ENCODE peak calls at places on chromosomes 5 and 9, in nine cellular contexts. One of them, this sample, is unnamed.

GRCh38 chr5:176687881-176688280 is 40.6 kb downstream of the TSPAN17 start:
- DNase-seq in CD8-positive, alpha-beta memory T cell: no peak
- DNase-seq in HT-29: no peak
- DNase-seq in activated T-cell treated with anti-CD3 and anti-CD28 coated beads, Interleukin-2, amount 50 U/mL, for 72 hours: no peak
- DNase-seq in AG10803: no peak
- DNase-seq in T-helper 9 cell: no peak
- DNase-seq in tibial nerve: no peak
- DNase-seq in PC-9: no peak
- DNase-seq in NCI-H187 treated with DMSO at 0.1 percent for 48 hours: no peak
- DNase-seq in this sample: no peak

GRCh38 chr9:17509698-17510097 is 69.2 kb upstream of the SH3GL2 start:
- DNase-seq in activated T-cell treated with anti-CD3 and anti-CD28 coated beads, Interleukin-2, amount 50 U/mL, for 72 hours: no peak
- DNase-seq in NCI-H187 treated with DMSO at 0.1 percent for 48 hours: no peak
- DNase-seq in AG10803: peak
- DNase-seq in tibial nerve: no peak
- DNase-seq in T-helper 9 cell: no peak
- DNase-seq in PC-9: no peak
- DNase-seq in HT-29: no peak
- DNase-seq in CD8-positive, alpha-beta memory T cell: no peak
- DNase-seq in this sample: no peak

GRCh38 chr9:113541019-113541900 is 77.7 kb downstream of the RGS3 start:
- DNase-seq in HT-29: peak
- DNase-seq in tibial nerve: no peak
- DNase-seq in PC-9: peak
- DNase-seq in AG10803: peak
- DNase-seq in NCI-H187 treated with DMSO at 0.1 percent for 48 hours: no peak
- DNase-seq in T-helper 9 cell: no peak
- DNase-seq in activated T-cell treated with anti-CD3 and anti-CD28 coated beads, Interleukin-2, amount 50 U/mL, for 72 hours: no peak
- DNase-seq in CD8-positive, alpha-beta memory T cell: no peak
- DNase-seq in this sample: no peak

GRCh38 chr9:121949364-121949763 is 143.7 kb downstream of the TTLL11 start:
- DNase-seq in activated T-cell treated with anti-CD3 and anti-CD28 coated beads, Interleukin-2, amount 50 U/mL, for 72 hours: no peak
- DNase-seq in PC-9: no peak
- DNase-seq in T-helper 9 cell: no peak
- DNase-seq in NCI-H187 treated with DMSO at 0.1 percent for 48 hours: no peak
- DNase-seq in AG10803: no peak
- DNase-seq in tibial nerve: no peak
- DNase-seq in CD8-positive, alpha-beta memory T cell: no peak
- DNase-seq in HT-29: no peak
- DNase-seq in this sample: no peak

GRCh38 chr9:92650839-92651621 is 18.9 kb downstream of the IPPK start:
- DNase-seq in NCI-H187 treated with DMSO at 0.1 percent for 48 hours: no peak
- DNase-seq in PC-9: no peak
- DNase-seq in tibial nerve: no peak
- DNase-seq in AG10803: peak
- DNase-seq in CD8-positive, alpha-beta memory T cell: no peak
- DNase-seq in T-helper 9 cell: no peak
- DNase-seq in activated T-cell treated with anti-CD3 and anti-CD28 coated beads, Interleukin-2, amount 50 U/mL, for 72 hours: no peak
- DNase-seq in HT-29: no peak
- DNase-seq in this sample: peak

GRCh38 chr9:113488490-113488889 is 25.0 kb downstream of the RGS3 start:
- DNase-seq in T-helper 9 cell: no peak
- DNase-seq in HT-29: no peak
- DNase-seq in tibial nerve: no peak
- DNase-seq in AG10803: peak
- DNase-seq in PC-9: no peak
- DNase-seq in activated T-cell treated with anti-CD3 and anti-CD28 coated beads, Interleukin-2, amount 50 U/mL, for 72 hours: no peak
- DNase-seq in CD8-positive, alpha-beta memory T cell: no peak
- DNase-seq in NCI-H187 treated with DMSO at 0.1 percent for 48 hours: no peak
- DNase-seq in this sample: peak

GRCh38 chr9:75658301-75658919 is 232.1 kb upstream of the PCSK5 start:
- DNase-seq in T-helper 9 cell: no peak
- DNase-seq in HT-29: no peak
- DNase-seq in activated T-cell treated with anti-CD3 and anti-CD28 coated beads, Interleukin-2, amount 50 U/mL, for 72 hours: no peak
- DNase-seq in tibial nerve: no peak
- DNase-seq in AG10803: no peak
- DNase-seq in PC-9: no peak
- DNase-seq in NCI-H187 treated with DMSO at 0.1 percent for 48 hours: no peak
- DNase-seq in CD8-positive, alpha-beta memory T cell: no peak
- DNase-seq in this sample: no peak

GRCh38 chr9:26292943-26293342 is 599.7 kb downstream of the CAAP1 start:
- DNase-seq in activated T-cell treated with anti-CD3 and anti-CD28 coated beads, Interleukin-2, amount 50 U/mL, for 72 hours: no peak
- DNase-seq in NCI-H187 treated with DMSO at 0.1 percent for 48 hours: no peak
- DNase-seq in PC-9: peak
- DNase-seq in HT-29: no peak
- DNase-seq in tibial nerve: no peak
- DNase-seq in AG10803: peak
- DNase-seq in CD8-positive, alpha-beta memory T cell: no peak
- DNase-seq in T-helper 9 cell: no peak
- DNase-seq in this sample: no peak

GRCh38 chr9:89353989-89354388 is 35.7 kb downstream of the SECISBP2 start:
- DNase-seq in HT-29: no peak
- DNase-seq in CD8-positive, alpha-beta memory T cell: no peak
- DNase-seq in activated T-cell treated with anti-CD3 and anti-CD28 coated beads, Interleukin-2, amount 50 U/mL, for 72 hours: no peak
- DNase-seq in T-helper 9 cell: no peak
- DNase-seq in AG10803: peak
- DNase-seq in PC-9: no peak
- DNase-seq in tibial nerve: no peak
- DNase-seq in NCI-H187 treated with DMSO at 0.1 percent for 48 hours: no peak
- DNase-seq in this sample: no peak

GRCh38 chr5:176812269-176813259 is 2.2 kb downstream of the UNC5A start:
- DNase-seq in HT-29: peak
- DNase-seq in activated T-cell treated with anti-CD3 and anti-CD28 coated beads, Interleukin-2, amount 50 U/mL, for 72 hours: peak
- DNase-seq in AG10803: no peak
- DNase-seq in NCI-H187 treated with DMSO at 0.1 percent for 48 hours: no peak
- DNase-seq in T-helper 9 cell: no peak
- DNase-seq in tibial nerve: no peak
- DNase-seq in CD8-positive, alpha-beta memory T cell: no peak
- DNase-seq in PC-9: peak
- DNase-seq in this sample: no peak

GRCh38 chr9:17555362-17556054 is 23.4 kb upstream of the SH3GL2 start:
- DNase-seq in PC-9: no peak
- DNase-seq in T-helper 9 cell: no peak
- DNase-seq in tibial nerve: no peak
- DNase-seq in AG10803: no peak
- DNase-seq in activated T-cell treated with anti-CD3 and anti-CD28 coated beads, Interleukin-2, amount 50 U/mL, for 72 hours: no peak
- DNase-seq in HT-29: no peak
- DNase-seq in NCI-H187 treated with DMSO at 0.1 percent for 48 hours: no peak
- DNase-seq in CD8-positive, alpha-beta memory T cell: no peak
- DNase-seq in this sample: no peak

GRCh38 chr9:83200531-83200930 is 137.6 kb upstream of the RASEF start:
- DNase-seq in activated T-cell treated with anti-CD3 and anti-CD28 coated beads, Interleukin-2, amount 50 U/mL, for 72 hours: no peak
- DNase-seq in tibial nerve: no peak
- DNase-seq in CD8-positive, alpha-beta memory T cell: no peak
- DNase-seq in AG10803: no peak
- DNase-seq in HT-29: no peak
- DNase-seq in PC-9: no peak
- DNase-seq in NCI-H187 treated with DMSO at 0.1 percent for 48 hours: no peak
- DNase-seq in T-helper 9 cell: no peak
- DNase-seq in this sample: no peak

GRCh38 chr9:84694248-84694647 is 24.7 kb downstream of the NTRK2 start:
- DNase-seq in CD8-positive, alpha-beta memory T cell: no peak
- DNase-seq in HT-29: no peak
- DNase-seq in PC-9: no peak
- DNase-seq in tibial nerve: no peak
- DNase-seq in NCI-H187 treated with DMSO at 0.1 percent for 48 hours: no peak
- DNase-seq in T-helper 9 cell: no peak
- DNase-seq in activated T-cell treated with anti-CD3 and anti-CD28 coated beads, Interleukin-2, amount 50 U/mL, for 72 hours: no peak
- DNase-seq in AG10803: no peak
- DNase-seq in this sample: no peak

GRCh38 chr5:7269591-7270274 is 126.2 kb upstream of the ADCY2 start:
- DNase-seq in activated T-cell treated with anti-CD3 and anti-CD28 coated beads, Interleukin-2, amount 50 U/mL, for 72 hours: no peak
- DNase-seq in PC-9: no peak
- DNase-seq in NCI-H187 treated with DMSO at 0.1 percent for 48 hours: no peak
- DNase-seq in CD8-positive, alpha-beta memory T cell: no peak
- DNase-seq in HT-29: no peak
- DNase-seq in T-helper 9 cell: no peak
- DNase-seq in AG10803: no peak
- DNase-seq in tibial nerve: no peak
- DNase-seq in this sample: no peak

GRCh38 chr9:83106272-83106671 is 43.3 kb upstream of the RASEF start:
- DNase-seq in activated T-cell treated with anti-CD3 and anti-CD28 coated beads, Interleukin-2, amount 50 U/mL, for 72 hours: no peak
- DNase-seq in tibial nerve: no peak
- DNase-seq in NCI-H187 treated with DMSO at 0.1 percent for 48 hours: no peak
- DNase-seq in T-helper 9 cell: no peak
- DNase-seq in CD8-positive, alpha-beta memory T cell: no peak
- DNase-seq in AG10803: no peak
- DNase-seq in PC-9: no peak
- DNase-seq in HT-29: no peak
- DNase-seq in this sample: no peak

GRCh38 chr9:122860319-122861142 is 32.1 kb upstream of the PDCL start:
- DNase-seq in CD8-positive, alpha-beta memory T cell: no peak
- DNase-seq in activated T-cell treated with anti-CD3 and anti-CD28 coated beads, Interleukin-2, amount 50 U/mL, for 72 hours: no peak
- DNase-seq in T-helper 9 cell: no peak
- DNase-seq in HT-29: no peak
- DNase-seq in PC-9: no peak
- DNase-seq in AG10803: no peak
- DNase-seq in tibial nerve: no peak
- DNase-seq in NCI-H187 treated with DMSO at 0.1 percent for 48 hours: no peak
- DNase-seq in this sample: no peak

GRCh38 chr9:445033-445432 is 230.4 kb downstream of the DOCK8 start:
- DNase-seq in activated T-cell treated with anti-CD3 and anti-CD28 coated beads, Interleukin-2, amount 50 U/mL, for 72 hours: no peak
- DNase-seq in PC-9: no peak
- DNase-seq in NCI-H187 treated with DMSO at 0.1 percent for 48 hours: no peak
- DNase-seq in HT-29: no peak
- DNase-seq in AG10803: peak
- DNase-seq in CD8-positive, alpha-beta memory T cell: no peak
- DNase-seq in T-helper 9 cell: no peak
- DNase-seq in tibial nerve: no peak
- DNase-seq in this sample: no peak

GRCh38 chr5:138316355-138316754 is 15.2 kb downstream of the CDC25C start:
- DNase-seq in T-helper 9 cell: no peak
- DNase-seq in AG10803: no peak
- DNase-seq in activated T-cell treated with anti-CD3 and anti-CD28 coated beads, Interleukin-2, amount 50 U/mL, for 72 hours: no peak
- DNase-seq in tibial nerve: no peak
- DNase-seq in NCI-H187 treated with DMSO at 0.1 percent for 48 hours: no peak
- DNase-seq in CD8-positive, alpha-beta memory T cell: no peak
- DNase-seq in HT-29: no peak
- DNase-seq in PC-9: no peak
- DNase-seq in this sample: no peak

GRCh38 chr5:179219661-179220620 is 125.3 kb downstream of the ADAMTS2 start:
- DNase-seq in T-helper 9 cell: no peak
- DNase-seq in HT-29: no peak
- DNase-seq in tibial nerve: no peak
- DNase-seq in activated T-cell treated with anti-CD3 and anti-CD28 coated beads, Interleukin-2, amount 50 U/mL, for 72 hours: no peak
- DNase-seq in PC-9: no peak
- DNase-seq in AG10803: no peak
- DNase-seq in NCI-H187 treated with DMSO at 0.1 percent for 48 hours: no peak
- DNase-seq in CD8-positive, alpha-beta memory T cell: no peak
- DNase-seq in this sample: no peak

GRCh38 chr9:111037744-111038335 is 430 bp downstream of the LPAR1 start:
- DNase-seq in NCI-H187 treated with DMSO at 0.1 percent for 48 hours: no peak
- DNase-seq in CD8-positive, alpha-beta memory T cell: no peak
- DNase-seq in T-helper 9 cell: no peak
- DNase-seq in AG10803: peak
- DNase-seq in tibial nerve: no peak
- DNase-seq in PC-9: peak
- DNase-seq in activated T-cell treated with anti-CD3 and anti-CD28 coated beads, Interleukin-2, amount 50 U/mL, for 72 hours: peak
- DNase-seq in HT-29: no peak
- DNase-seq in this sample: no peak

GRCh38 chr5:96909003-96909402 is 26.9 kb upstream of the LNPEP start:
- DNase-seq in CD8-positive, alpha-beta memory T cell: no peak
- DNase-seq in HT-29: no peak
- DNase-seq in NCI-H187 treated with DMSO at 0.1 percent for 48 hours: no peak
- DNase-seq in activated T-cell treated with anti-CD3 and anti-CD28 coated beads, Interleukin-2, amount 50 U/mL, for 72 hours: no peak
- DNase-seq in T-helper 9 cell: no peak
- DNase-seq in tibial nerve: no peak
- DNase-seq in AG10803: no peak
- DNase-seq in PC-9: no peak
- DNase-seq in this sample: no peak

GRCh38 chr5:65861830-65862241 is 64.5 kb upstream of the ERBIN start:
- DNase-seq in PC-9: peak
- DNase-seq in AG10803: peak
- DNase-seq in HT-29: no peak
- DNase-seq in T-helper 9 cell: no peak
- DNase-seq in NCI-H187 treated with DMSO at 0.1 percent for 48 hours: no peak
- DNase-seq in tibial nerve: no peak
- DNase-seq in activated T-cell treated with anti-CD3 and anti-CD28 coated beads, Interleukin-2, amount 50 U/mL, for 72 hours: no peak
- DNase-seq in CD8-positive, alpha-beta memory T cell: no peak
- DNase-seq in this sample: no peak

GRCh38 chr9:26687421-26687820 is 205.2 kb downstream of the CAAP1 start:
- DNase-seq in AG10803: no peak
- DNase-seq in HT-29: no peak
- DNase-seq in T-helper 9 cell: no peak
- DNase-seq in NCI-H187 treated with DMSO at 0.1 percent for 48 hours: no peak
- DNase-seq in activated T-cell treated with anti-CD3 and anti-CD28 coated beads, Interleukin-2, amount 50 U/mL, for 72 hours: no peak
- DNase-seq in tibial nerve: no peak
- DNase-seq in CD8-positive, alpha-beta memory T cell: no peak
- DNase-seq in PC-9: no peak
- DNase-seq in this sample: no peak

GRCh38 chr9:85569988-85570387 is 171.8 kb downstream of the AGTPBP1 start:
- DNase-seq in activated T-cell treated with anti-CD3 and anti-CD28 coated beads, Interleukin-2, amount 50 U/mL, for 72 hours: no peak
- DNase-seq in NCI-H187 treated with DMSO at 0.1 percent for 48 hours: no peak
- DNase-seq in tibial nerve: no peak
- DNase-seq in T-helper 9 cell: no peak
- DNase-seq in AG10803: peak
- DNase-seq in PC-9: no peak
- DNase-seq in CD8-positive, alpha-beta memory T cell: no peak
- DNase-seq in HT-29: no peak
- DNase-seq in this sample: no peak

GRCh38 chr9:38421498-38422211 is 2.6 kb downstream of the IGFBPL1 start:
- DNase-seq in HT-29: no peak
- DNase-seq in activated T-cell treated with anti-CD3 and anti-CD28 coated beads, Interleukin-2, amount 50 U/mL, for 72 hours: no peak
- DNase-seq in tibial nerve: no peak
- DNase-seq in NCI-H187 treated with DMSO at 0.1 percent for 48 hours: no peak
- DNase-seq in T-helper 9 cell: no peak
- DNase-seq in AG10803: no peak
- DNase-seq in PC-9: no peak
- DNase-seq in CD8-positive, alpha-beta memory T cell: no peak
- DNase-seq in this sample: no peak

GRCh38 chr9:95048225-95049087 is 269.1 kb downstream of the FANCC start:
- DNase-seq in HT-29: peak
- DNase-seq in PC-9: peak
- DNase-seq in AG10803: peak
- DNase-seq in activated T-cell treated with anti-CD3 and anti-CD28 coated beads, Interleukin-2, amount 50 U/mL, for 72 hours: peak
- DNase-seq in T-helper 9 cell: peak
- DNase-seq in tibial nerve: peak
- DNase-seq in CD8-positive, alpha-beta memory T cell: peak
- DNase-seq in NCI-H187 treated with DMSO at 0.1 percent for 48 hours: no peak
- DNase-seq in this sample: peak

GRCh38 chr5:138352071-138352721 is at the start of gene KDM3B:
- DNase-seq in activated T-cell treated with anti-CD3 and anti-CD28 coated beads, Interleukin-2, amount 50 U/mL, for 72 hours: peak
- DNase-seq in AG10803: peak
- DNase-seq in PC-9: peak
- DNase-seq in CD8-positive, alpha-beta memory T cell: peak
- DNase-seq in NCI-H187 treated with DMSO at 0.1 percent for 48 hours: peak
- DNase-seq in HT-29: peak
- DNase-seq in T-helper 9 cell: peak
- DNase-seq in tibial nerve: peak
- DNase-seq in this sample: peak

GRCh38 chr9:102499468-102499867 is 495.7 kb upstream of the CYLC2 start:
- DNase-seq in NCI-H187 treated with DMSO at 0.1 percent for 48 hours: no peak
- DNase-seq in HT-29: no peak
- DNase-seq in AG10803: no peak
- DNase-seq in T-helper 9 cell: no peak
- DNase-seq in activated T-cell treated with anti-CD3 and anti-CD28 coated beads, Interleukin-2, amount 50 U/mL, for 72 hours: no peak
- DNase-seq in tibial nerve: no peak
- DNase-seq in PC-9: no peak
- DNase-seq in CD8-positive, alpha-beta memory T cell: no peak
- DNase-seq in this sample: no peak

GRCh38 chr5:37755581-37755980 is 84.3 kb downstream of the GDNF start:
- DNase-seq in T-helper 9 cell: no peak
- DNase-seq in PC-9: no peak
- DNase-seq in AG10803: no peak
- DNase-seq in activated T-cell treated with anti-CD3 and anti-CD28 coated beads, Interleukin-2, amount 50 U/mL, for 72 hours: no peak
- DNase-seq in NCI-H187 treated with DMSO at 0.1 percent for 48 hours: no peak
- DNase-seq in HT-29: no peak
- DNase-seq in CD8-positive, alpha-beta memory T cell: no peak
- DNase-seq in tibial nerve: no peak
- DNase-seq in this sample: no peak

GRCh38 chr5:109324351-109324750 is 85.4 kb downstream of the PJA2 start:
- DNase-seq in HT-29: no peak
- DNase-seq in PC-9: no peak
- DNase-seq in activated T-cell treated with anti-CD3 and anti-CD28 coated beads, Interleukin-2, amount 50 U/mL, for 72 hours: no peak
- DNase-seq in CD8-positive, alpha-beta memory T cell: no peak
- DNase-seq in AG10803: no peak
- DNase-seq in T-helper 9 cell: no peak
- DNase-seq in NCI-H187 treated with DMSO at 0.1 percent for 48 hours: no peak
- DNase-seq in tibial nerve: no peak
- DNase-seq in this sample: no peak

GRCh38 chr5:24161559-24161958 is 483.2 kb downstream of the CDH10 start:
- DNase-seq in CD8-positive, alpha-beta memory T cell: no peak
- DNase-seq in NCI-H187 treated with DMSO at 0.1 percent for 48 hours: no peak
- DNase-seq in HT-29: no peak
- DNase-seq in AG10803: no peak
- DNase-seq in PC-9: no peak
- DNase-seq in T-helper 9 cell: no peak
- DNase-seq in tibial nerve: no peak
- DNase-seq in activated T-cell treated with anti-CD3 and anti-CD28 coated beads, Interleukin-2, amount 50 U/mL, for 72 hours: no peak
- DNase-seq in this sample: no peak